ENCODE peak calls at places on chromosomes 16 and 17, in nine cellular contexts. H, F, R, V, M, B, W, A and K are unnamed samples.

GRCh38 chr17:55279788-55280579 is 15.2 kb downstream of the HLF start:
- DNase-seq in V (no peak), W (no peak), H (no peak), M (no peak), F (no peak), A (no peak), B (no peak), R (no peak), K (no peak)

GRCh38 chr16:17369441-17369951 is 101.3 kb downstream of the XYLT1 start:
- DNase-seq in R (no peak), F (no peak), H (no peak), M (peak; percentile 54), B (no peak), V (peak; percentile 70), W (no peak), A (no peak), K (no peak)

GRCh38 chr17:12973496-12974318 is 44.1 kb downstream of the ELAC2 start:
- DNase-seq in F (no peak), V (no peak), R (no peak), H (no peak), W (no peak), B (no peak), A (peak; percentile 67), M (no peak), K (no peak)

GRCh38 chr17:32803544-32803943 is 73.4 kb downstream of the MYO1D start:
- DNase-seq in M (no peak), F (peak; percentile 11), B (no peak), H (no peak), A (no peak), W (no peak), V (no peak), R (no peak), K (no peak)

GRCh38 chr17:50686494-50687199 is 21.1 kb downstream of the ANKRD40 start:
- DNase-seq in V (no peak), W (peak; percentile 82), B (peak; percentile 60), R (peak; percentile 33), F (peak; percentile 93), M (peak; percentile 20), A (no peak), H (peak; percentile 61), K (peak; percentile 36)

GRCh38 chr16:27639588-27640276 is 89.8 kb downstream of the KATNIP start:
- DNase-seq in W (peak; percentile 48), R (peak; percentile 53), M (no peak), V (no peak), H (peak; percentile 65), B (peak; percentile 23), F (peak; percentile 67), A (peak; percentile 46), K (no peak)

GRCh38 chr16:57029161-57030160 is 40.1 kb downstream of the NLRC5 start:
- DNase-seq in A (no peak), V (no peak), F (peak; percentile 31), B (peak; percentile 10), H (peak; percentile 77), W (no peak), M (no peak), R (peak; percentile 84), K (no peak)

GRCh38 chr16:30762991-30763725 is 1.0 kb downstream of the RNF40 start:
- DNase-seq in R (no peak), M (no peak), H (no peak), W (no peak), A (no peak), V (no peak), B (no peak), F (no peak), K (no peak)

GRCh38 chr17:35605753-35606152 is 18.6 kb downstream of the AP2B1 start:
- DNase-seq in V (no peak), F (peak; percentile 21), W (no peak), B (no peak), A (no peak), M (no peak), R (no peak), H (peak; percentile 73), K (no peak)

GRCh38 chr17:19386276-19386863 is 620 bp downstream of the MFAP4 start:
- DNase-seq in M (no peak), H (peak; percentile 92), A (peak; percentile 27), B (no peak), F (peak; percentile 79), W (no peak), V (no peak), R (peak; percentile 95), K (peak; percentile 60)

GRCh38 chr17:9021985-9022552 is 759 bp downstream of the NTN1 start:
- DNase-seq in A (peak; percentile 72), M (no peak), H (peak; percentile 4), W (no peak), B (peak; percentile 52), V (no peak), R (no peak), F (peak; percentile 4), K (no peak)

GRCh38 chr16:21650517-21650916 is 1.9 kb downstream of the IGSF6 start:
- DNase-seq in H (no peak), W (no peak), A (no peak), M (no peak), F (no peak), B (no peak), R (peak; percentile 37), V (no peak), K (no peak)

GRCh38 chr16:56625140-56625942 is at the start of gene MT1E:
- DNase-seq in B (no peak), F (peak; percentile 82), H (peak; percentile 76), R (peak; percentile 50), V (peak; percentile 27), A (peak; percentile 46), M (peak; percentile 79), W (no peak), K (peak; percentile 79)

GRCh38 chr16:88346680-88347505 is 35.9 kb upstream of the ZNF469 start:
- DNase-seq in V (no peak), W (no peak), F (no peak), M (peak; percentile 29), B (no peak), R (no peak), H (no peak), A (no peak), K (no peak)

GRCh38 chr17:29722411-29723198 is 99.9 kb upstream of the CORO6 start:
- DNase-seq in B (no peak), M (no peak), W (no peak), H (peak; percentile 73), F (peak; percentile 92), A (no peak), V (peak; percentile 34), R (peak; percentile 57), K (no peak)

GRCh38 chr16:27585200-27585599 is 35.3 kb downstream of the KATNIP start:
- DNase-seq in B (no peak), V (no peak), M (no peak), H (no peak), A (no peak), R (no peak), W (no peak), F (no peak), K (no peak)

GRCh38 chr16:46743232-46743719 is 4.9 kb downstream of the MYLK3 start:
- DNase-seq in B (no peak), W (no peak), A (no peak), R (peak; percentile 3), V (no peak), F (peak; percentile 29), M (no peak), H (peak; percentile 28), K (no peak)

GRCh38 chr17:7234100-7235012 is at the start of gene DVL2:
- DNase-seq in F (peak; percentile 93), A (peak; percentile 94), V (peak; percentile 91), R (peak; percentile 83), W (peak; percentile 91), B (peak; percentile 95), M (peak; percentile 97), H (peak; percentile 94), K (peak; percentile 94)

GRCh38 chr17:38579934-38580333 is 25.8 kb downstream of the SRCIN1 start:
- DNase-seq in V (no peak), A (peak; percentile 49), F (peak; percentile 9), B (peak; percentile 43), M (peak; percentile 77), W (peak; percentile 94), R (peak; percentile 45), H (peak; percentile 13), K (no peak)

GRCh38 chr16:47431960-47432359 is 28.9 kb downstream of the ITFG1 start:
- DNase-seq in R (no peak), M (no peak), H (no peak), B (no peak), F (no peak), A (no peak), W (no peak), V (no peak), K (no peak)

GRCh38 chr17:50244771-50245170 is 29.5 kb upstream of the TMEM92 start:
- DNase-seq in H (no peak), R (no peak), B (no peak), V (no peak), F (no peak), A (no peak), M (no peak), W (no peak), K (no peak)

GRCh38 chr17:38872671-38873385 is 3.0 kb downstream of the LASP1 start:
- DNase-seq in B (no peak), R (no peak), F (no peak), V (no peak), H (no peak), M (no peak), A (no peak), W (no peak), K (no peak)

GRCh38 chr17:31564883-31565297 is 173.4 kb downstream of the RAB11FIP4 start:
- DNase-seq in F (no peak), A (no peak), W (no peak), V (no peak), M (no peak), B (peak; percentile 56), H (peak; percentile 75), R (no peak), K (no peak)

GRCh38 chr16:11880047-11880446 is 28.7 kb upstream of the RSL1D1 start:
- DNase-seq in M (no peak), W (no peak), R (peak; percentile 72), V (no peak), A (no peak), F (no peak), H (no peak), B (no peak), K (no peak)
- TF ChIP-seq CTCF in M (no peak), W (no peak), R (no peak), V (no peak), A (no peak), F (no peak), H (no peak), B (no peak), K (no peak)

GRCh38 chr17:73247728-73248127 is 14.0 kb downstream of the CPSF4L start:
- DNase-seq in A (no peak), R (no peak), B (no peak), V (no peak), H (peak; percentile 16), W (no peak), M (no peak), F (peak; percentile 22), K (no peak)
- TF ChIP-seq CTCF in A (no peak), R (no peak), B (no peak), V (no peak), H (peak; percentile 27), W (no peak), M (no peak), F (peak; percentile 26), K (no peak)

GRCh38 chr16:29700253-29700987 is 21.4 kb downstream of the QPRT start:
- DNase-seq in A (peak; percentile 62), V (peak; percentile 66), F (peak; percentile 92), H (peak; percentile 87), M (peak; percentile 72), R (peak; percentile 81), W (peak; percentile 87), B (peak; percentile 90), K (peak; percentile 44)
- TF ChIP-seq CTCF in A (peak; percentile 77), V (peak; percentile 93), F (peak; percentile 95), H (peak; percentile 98), M (peak; percentile 87), R (peak; percentile 83), W (peak; percentile 93), B (peak; percentile 96), K (peak; percentile 81)

GRCh38 chr17:66915204-66915611 is 49.3 kb upstream of the CACNG4 start:
- DNase-seq in V (no peak), R (peak; percentile 57), W (peak; percentile 87), M (no peak), F (no peak), H (no peak), A (no peak), B (peak; percentile 70), K (no peak)
- TF ChIP-seq CTCF in V (no peak), R (peak; percentile 92), W (peak; percentile 61), M (no peak), F (peak; percentile 2), H (peak; percentile 36), A (no peak), B (peak; percentile 69), K (no peak)